ENCODE peak calls at places on chromosomes 13 and 19, in nine cellular contexts. R is ovary, L is heart left ventricle, F is uterus, O is breast epithelium, V is GM12891, H is adrenal gland, K is gastrocnemius medialis, A is stomach. M is an unnamed sample.

GRCh38 chr13:114241918-114242317 is 7.2 kb downstream of the CDC16 start:
- DNase-seq in L (no peak), O (no peak), V (no peak), R (no peak), H (no peak), F (no peak), A (no peak), K (no peak), M (no peak)

GRCh38 chr13:33087091-33087490 is 70.9 kb downstream of the KL start:
- DNase-seq in K (no peak), V (no peak), O (no peak), A (no peak), R (no peak), H (no peak), L (no peak), F (no peak), M (no peak)

GRCh38 chr19:29145756-29146155 is 67.2 kb downstream of the UQCRFS1 start:
- DNase-seq in R (no peak), K (no peak), H (no peak), O (no peak), A (no peak), V (no peak), L (no peak), F (no peak), M (no peak)

GRCh38 chr13:97101912-97102311 is 107.6 kb upstream of the OXGR1 start:
- DNase-seq in H (no peak), F (no peak), L (no peak), K (no peak), O (no peak), R (no peak), A (no peak), V (no peak), M (no peak)

GRCh38 chr19:39321832-39322176 is 1.1 kb upstream of the LRFN1 start:
- DNase-seq in A (no peak), K (no peak), L (no peak), V (no peak), H (no peak), O (no peak), R (no peak), F (no peak), M (no peak)

GRCh38 chr19:38395381-38396127 is 7.1 kb downstream of the SPRED3 start:
- DNase-seq in F (no peak), O (no peak), K (no peak), V (no peak), R (no peak), A (no peak), H (no peak), L (no peak), M (no peak)

GRCh38 chr19:41531438-41532311 is 44.3 kb upstream of the CEACAM21 start:
- DNase-seq in R (peak; percentile 63), F (peak; percentile 57), V (peak; percentile 34), A (peak; percentile 64), H (peak; percentile 47), K (peak; percentile 69), L (peak; percentile 88), O (peak; percentile 83), M (peak; percentile 97)

GRCh38 chr19:6767357-6768235 is at the start of gene SH2D3A:
- DNase-seq in L (peak; percentile 58), R (no peak), A (peak; percentile 96), V (peak; percentile 82), O (peak; percentile 94), H (peak; percentile 42), F (peak; percentile 40), K (no peak), M (peak; percentile 97)

GRCh38 chr19:1064661-1065605 is 2.0 kb upstream of the ARHGAP45 start:
- DNase-seq in L (peak; percentile 72), O (no peak), A (peak; percentile 81), H (peak; percentile 68), K (no peak), V (peak; percentile 75), F (peak; percentile 51), R (no peak), M (no peak)

GRCh38 chr19:55189424-55189823 is 9.3 kb upstream of the SYT5 start:
- DNase-seq in R (no peak), O (no peak), L (peak; percentile 50), K (peak; percentile 33), H (no peak), F (peak; percentile 52), A (no peak), V (no peak), M (peak; percentile 84)
- TF ChIP-seq POLR2A in R (no peak), O (no peak), L (no peak), K (no peak), H (no peak), F (no peak), A (no peak), V (no peak), M (no peak)

GRCh38 chr13:32086791-32087441 is 55.3 kb downstream of the FRY start:
- DNase-seq in V (no peak), H (no peak), O (no peak), L (no peak), K (no peak), F (peak; percentile 31), A (no peak), R (no peak), M (no peak)

GRCh38 chr13:32087955-32088747 is 56.6 kb downstream of the FRY start:
- DNase-seq in L (no peak), H (no peak), K (no peak), O (no peak), R (no peak), F (no peak), A (no peak), V (no peak), M (no peak)

GRCh38 chr13:32081591-32081990 is 50.0 kb downstream of the FRY start:
- DNase-seq in O (no peak), V (no peak), F (no peak), L (no peak), H (no peak), K (no peak), A (no peak), R (no peak), M (no peak)

GRCh38 chr13:32086366-32086765 is 54.8 kb downstream of the FRY start:
- DNase-seq in R (no peak), H (no peak), V (no peak), F (peak; percentile 27), O (no peak), K (no peak), A (no peak), L (no peak), M (no peak)
- TF ChIP-seq POLR2A in R (no peak), H (no peak), V (no peak), F (no peak), O (no peak), K (no peak), A (no peak), L (no peak), M (no peak)

DNA sequence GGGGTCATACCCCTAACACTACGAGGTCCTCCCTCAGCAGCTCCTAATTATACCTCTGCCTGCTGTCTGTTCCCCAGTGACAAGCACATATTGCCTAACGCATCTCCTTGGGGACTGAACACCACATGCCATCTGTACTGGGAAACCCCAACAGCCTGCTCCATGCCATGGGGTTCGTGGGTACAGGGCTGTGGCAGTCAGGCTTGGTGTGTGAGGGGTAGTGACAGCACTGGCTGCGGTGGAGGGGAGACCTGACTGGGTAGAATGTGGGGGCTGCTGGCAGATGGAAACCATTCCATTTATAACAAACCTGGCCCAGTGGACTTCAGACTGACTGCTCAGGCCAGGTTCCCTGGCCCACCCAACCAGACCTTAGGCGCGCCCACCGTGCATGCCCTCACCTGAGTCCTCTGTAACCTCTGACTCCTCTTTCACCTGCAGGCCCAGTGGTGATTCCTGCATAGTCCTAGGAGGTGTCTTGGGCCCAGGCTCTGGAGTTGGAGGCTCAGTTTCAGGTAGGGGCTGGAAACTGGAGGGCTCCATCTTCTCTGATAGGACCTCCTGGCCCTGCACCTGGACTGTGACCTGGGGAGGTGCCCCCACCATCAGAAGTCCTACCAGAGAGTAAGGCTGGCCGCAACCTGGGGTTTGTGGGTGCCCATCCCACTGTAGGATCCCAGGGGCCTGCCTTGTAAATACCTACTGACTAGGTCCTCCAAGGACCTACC is 3.0 kb downstream of the MZF1 start:
- DNase-seq in V (no peak), K (peak; percentile 10), L (peak; percentile 21), H (peak; percentile 18), R (peak; percentile 27), F (peak; percentile 14), A (no peak), O (peak; percentile 48), M (no peak)
- TF ChIP-seq POLR2A in V (no peak), K (no peak), L (no peak), H (no peak), R (no peak), F (no peak), A (no peak), O (no peak), M (no peak)

DNA sequence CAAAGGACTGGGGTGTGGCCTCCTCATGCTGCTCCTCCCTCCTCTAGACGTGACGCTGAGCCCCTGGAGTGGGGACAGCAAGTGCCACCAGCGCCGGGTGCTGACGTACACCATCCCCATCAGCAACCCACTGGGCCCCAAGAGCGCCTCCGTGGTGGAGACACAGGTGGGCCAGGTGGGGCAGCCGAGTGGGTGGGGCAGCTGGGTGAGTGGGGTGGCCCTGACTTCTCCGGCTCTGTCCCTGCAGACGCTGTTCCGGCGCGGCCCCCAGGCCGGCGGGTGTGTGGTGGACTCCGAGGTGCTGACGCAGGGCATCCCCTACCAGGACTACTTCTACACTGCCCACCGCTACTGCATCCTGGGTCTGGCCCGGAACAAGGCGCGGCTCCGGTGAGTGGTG is 11.1 kb upstream of the SCN1B start:
- DNase-seq in H (no peak), R (no peak), A (no peak), K (no peak), O (no peak), L (no peak), F (no peak), V (no peak), M (no peak)
- TF ChIP-seq POLR2A in H (no peak), R (no peak), A (no peak), K (no peak), O (no peak), L (no peak), F (no peak), V (no peak), M (no peak)

GRCh38 chr19:10852941-10853340 is 4.7 kb downstream of the C19orf38 start:
- DNase-seq in K (no peak), L (no peak), O (no peak), V (no peak), R (no peak), F (no peak), H (no peak), A (no peak), M (no peak)

GRCh38 chr19:10858204-10858828 is 10.1 kb downstream of the C19orf38 start:
- DNase-seq in F (no peak), L (no peak), V (no peak), H (no peak), K (no peak), R (no peak), A (no peak), O (no peak), M (no peak)

GRCh38 chr19:10854350-10855089 is 6.3 kb downstream of the C19orf38 start:
- DNase-seq in R (no peak), A (no peak), K (no peak), L (no peak), V (no peak), F (no peak), O (no peak), H (no peak), M (no peak)

GRCh38 chr19:10852098-10852800 is 4.0 kb downstream of the C19orf38 start:
- DNase-seq in L (no peak), F (no peak), H (no peak), K (no peak), O (no peak), R (no peak), A (no peak), V (no peak), M (no peak)

GRCh38 chr19:10855879-10856522 is 7.8 kb downstream of the C19orf38 start:
- DNase-seq in V (no peak), L (no peak), A (no peak), O (no peak), R (no peak), F (no peak), K (no peak), H (no peak), M (no peak)
- TF ChIP-seq POLR2A in V (no peak), L (no peak), A (no peak), O (no peak), R (no peak), F (no peak), K (no peak), H (no peak), M (no peak)

M was measured in lower leg skin.